ENCODE peak calls at places on chromosomes 1 and 21, in four cellular contexts. Y is K562, H is HepG2, Q is GM12878. S is an unnamed sample.

GRCh38 chr1:7705048-7705907 is 65.8 kb upstream of the VAMP3 start:
- DNase-seq in Y (no peak), H (no peak), Q (no peak), S (no peak)

GRCh38 chr1:9922342-9922741 is 12.3 kb upstream of the CTNNBIP1 start:
- DNase-seq in Y (no peak), H (no peak), Q (no peak), S (peak)

GRCh38 chr21:46552274-46552673 is 52.6 kb downstream of the S100B start:
- DNase-seq in Y (no peak), H (no peak), Q (no peak), S (no peak)

GRCh38 chr1:170586321-170586855 is 54.4 kb downstream of the GORAB start:
- DNase-seq in Y (no peak), H (no peak), Q (no peak), S (no peak)

GRCh38 chr1:65281846-65282245 is 27.5 kb upstream of the DNAJC6 start:
- DNase-seq in Y (no peak), H (no peak), Q (no peak), S (no peak)

GRCh38 chr21:35616090-35616489 is 444.2 kb downstream of the SETD4 start:
- DNase-seq in Y (no peak), H (no peak), Q (no peak), S (no peak)

GRCh38 chr1:176957603-176958002 is 206.9 kb downstream of the ASTN1 start:
- DNase-seq in Y (no peak), H (no peak), Q (no peak), S (no peak)

GRCh38 chr1:221687731-221688487 is 54.0 kb downstream of the DUSP10 start:
- DNase-seq in Y (no peak), H (no peak), Q (no peak), S (no peak)

GRCh38 chr1:178578541-178578940 is 65.6 kb downstream of the TEX35 start:
- DNase-seq in Y (no peak), H (no peak), Q (no peak), S (no peak)

GRCh38 chr1:247935781-247936180 is 11.1 kb downstream of the OR2AJ1 start:
- DNase-seq in Y (no peak), H (no peak), Q (no peak), S (no peak)

GRCh38 chr1:85065550-85065949 is 17.2 kb upstream of the MCOLN3 start:
- DNase-seq in Y (no peak), H (no peak), Q (no peak), S (no peak)

GRCh38 chr1:67624680-67625079 is 60.3 kb upstream of the GADD45A start:
- DNase-seq in Y (no peak), H (no peak), Q (no peak), S (no peak)

GRCh38 chr1:181091322-181092040 is 3.0 kb downstream of the IER5 start:
- DNase-seq in Y (no peak), H (no peak), Q (no peak), S (no peak)

GRCh38 chr1:12314328-12314903 is 84.6 kb downstream of the VPS13D start:
- DNase-seq in Y (peak), H (peak), Q (no peak), S (no peak)

GRCh38 chr1:87428883-87429282 is 100.2 kb downstream of the LMO4 start:
- DNase-seq in Y (no peak), H (no peak), Q (no peak), S (no peak)

GRCh38 chr1:181100015-181100905 is 11.8 kb downstream of the IER5 start:
- DNase-seq in Y (no peak), H (peak), Q (no peak), S (no peak)

GRCh38 chr1:25936940-25937339 is 30.7 kb upstream of the STMN1 start:
- DNase-seq in Y (no peak), H (no peak), Q (no peak), S (no peak)

GRCh38 chr1:28898267-28898955 is 16.0 kb upstream of the EPB41 start:
- DNase-seq in Y (no peak), H (no peak), Q (no peak), S (no peak)

GRCh38 chr1:205597691-205598314 is 34.0 kb downstream of the ELK4 start:
- DNase-seq in Y (no peak), H (no peak), Q (no peak), S (peak)

GRCh38 chr1:184422490-184423233 is 35.8 kb downstream of the C1orf21 start:
- DNase-seq in Y (no peak), H (no peak), Q (no peak), S (no peak)

GRCh38 chr1:239997515-239998311 is 94.0 kb upstream of the FMN2 start:
- DNase-seq in Y (no peak), H (no peak), Q (no peak), S (peak)

GRCh38 chr1:222600274-222600673 is 10.5 kb upstream of the TAF1A start:
- DNase-seq in Y (no peak), H (peak), Q (no peak), S (no peak)

GRCh38 chr1:47396671-47397196 is 19.4 kb upstream of the FOXE3 start:
- DNase-seq in Y (no peak), H (no peak), Q (no peak), S (no peak)

GRCh38 chr1:69167876-69168275 is 399.8 kb upstream of the LRRC7 start:
- DNase-seq in Y (no peak), H (no peak), Q (no peak), S (no peak)

GRCh38 chr1:226611301-226611700 is 62.7 kb downstream of the STUM start:
- DNase-seq in Y (no peak), H (no peak), Q (no peak), S (no peak)

GRCh38 chr1:24483441-24483840 is 19.2 kb upstream of the RCAN3 start:
- DNase-seq in Y (no peak), H (no peak), Q (no peak), S (no peak)

GRCh38 chr1:54253480-54253879 is 53.5 kb downstream of the MRPL37 start:
- DNase-seq in Y (no peak), H (no peak), Q (no peak), S (no peak)

GRCh38 chr1:183832472-183832871 is 27.6 kb downstream of the RGL1 start:
- DNase-seq in Y (no peak), H (no peak), Q (no peak), S (no peak)

GRCh38 chr1:40477680-40478057 is 579 bp downstream of the ZFP69 start:
- DNase-seq in Y (peak), H (no peak), Q (no peak), S (peak)

GRCh38 chr1:3811595-3811911 is 15.3 kb upstream of the LRRC47 start:
- DNase-seq in Y (no peak), H (no peak), Q (no peak), S (no peak)

GRCh38 chr1:62281922-62282555 is 37.2 kb downstream of the KANK4 start:
- DNase-seq in Y (no peak), H (no peak), Q (no peak), S (no peak)
- TF ChIP-seq FOXK2 in Y (no peak), H (no peak), Q (no peak), S (no peak)

DNA sequence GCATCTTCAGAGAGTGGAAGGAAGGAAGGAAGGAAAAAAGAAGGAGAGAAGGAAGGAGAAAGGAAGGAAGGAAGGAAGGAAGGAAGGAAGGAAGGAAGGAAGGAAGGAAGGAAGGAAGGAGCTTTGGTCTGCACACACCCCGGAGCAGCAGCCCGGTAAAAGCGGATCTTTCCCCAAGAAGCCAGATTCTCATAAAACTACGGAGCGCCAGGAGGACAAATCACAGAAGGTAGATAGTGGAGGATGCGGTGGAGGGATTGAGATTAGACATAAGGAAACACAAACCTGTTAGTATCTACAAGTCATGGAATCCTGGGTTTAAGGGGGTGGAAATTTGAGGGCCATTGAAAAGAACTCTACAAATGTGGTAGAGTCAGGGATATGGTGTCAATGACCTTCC is 36.7 kb downstream of the PAX7 start:
- DNase-seq in Y (no peak), H (no peak), Q (no peak), S (no peak)
- TF ChIP-seq FOXM1 in Y (no peak), H (no peak), Q (no peak), S (no peak)

GRCh38 chr1:113678159-113678469 is 81.2 kb downstream of the PHTF1 start:
- DNase-seq in Y (no peak), H (no peak), Q (no peak), S (no peak)
- TF ChIP-seq FOXK2 in Y (no peak), H (no peak), Q (no peak), S (no peak)

GRCh38 chr1:91804546-91805023 is 81.4 kb downstream of the TGFBR3 start:
- DNase-seq in Y (peak), H (no peak), Q (peak), S (no peak)
- TF ChIP-seq FOXM1 in Y (peak), H (no peak), Q (peak), S (no peak)

DNA sequence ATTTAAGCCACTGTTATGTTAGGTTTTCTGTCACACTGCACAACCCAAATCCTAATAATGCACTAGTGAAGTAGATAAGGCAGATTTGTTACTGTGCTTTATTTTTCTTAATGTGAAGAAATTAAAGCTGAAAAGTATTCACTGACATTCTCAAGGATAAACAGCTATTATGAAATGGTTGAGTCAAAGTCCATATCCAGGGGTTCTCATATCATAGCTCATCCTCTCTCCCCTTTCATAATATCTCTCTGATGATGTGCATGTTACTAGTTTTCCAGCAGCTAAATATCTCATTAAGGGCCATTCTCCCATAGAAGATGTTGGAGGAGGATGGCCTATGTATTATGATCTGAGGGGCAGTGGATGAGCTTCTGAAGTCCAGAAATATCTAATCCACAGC is 53.6 kb upstream of the CCDC190 start:
- DNase-seq in Y (no peak), H (no peak), Q (no peak), S (no peak)
- TF ChIP-seq FOXK2 in Y (no peak), H (no peak), Q (no peak), S (no peak)